ENCODE peak calls at places on chromosomes 2 and 18, in seven cellular contexts. E is hepatocyte, B is cardiac fibroblast, A is AG09309, G is fibroblast of villous mesenchyme, M is tibial artery, L is brain microvascular endothelial cell. W is an unnamed sample.

GRCh38 chr2:58428286-58428552 is 187.1 kb upstream of the FANCL start:
- DNase-seq in E (no peak), B (no peak), A (no peak), G (no peak), M (no peak), L (no peak), W (no peak)

GRCh38 chr18:63107171-63107850 is 212.3 kb downstream of the BCL2 start:
- DNase-seq in E (no peak), B (no peak), A (no peak), G (no peak), M (no peak), L (no peak), W (no peak)

GRCh38 chr18:36283448-36283847 is 14.1 kb upstream of the FHOD3 start:
- DNase-seq in E (no peak), B (no peak), A (no peak), G (no peak), M (no peak), L (no peak), W (no peak)

GRCh38 chr2:236309669-236310029 is 45.4 kb upstream of the ASB18 start:
- DNase-seq in E (peak; percentile 52), B (peak; percentile 2), A (no peak), G (no peak), M (no peak), L (no peak), W (no peak)

GRCh38 chr2:106963156-106963555 is 77.2 kb upstream of the ST6GAL2 start:
- DNase-seq in E (no peak), B (no peak), A (no peak), G (peak; percentile 37), M (no peak), L (no peak), W (no peak)

GRCh38 chr2:223860809-223861738 is 23.7 kb upstream of the AP1S3 start:
- DNase-seq in E (peak; percentile 83), B (peak; percentile 81), A (peak; percentile 38), G (peak; percentile 88), M (no peak), L (peak; percentile 74), W (no peak)

GRCh38 chr2:54834721-54835120 is 111.3 kb downstream of the EML6 start:
- DNase-seq in E (no peak), B (no peak), A (no peak), G (no peak), M (no peak), L (no peak), W (no peak)

GRCh38 chr2:106852103-106852502 is 33.9 kb downstream of the ST6GAL2 start:
- DNase-seq in E (no peak), B (no peak), A (no peak), G (no peak), M (no peak), L (no peak), W (no peak)

GRCh38 chr18:32911660-32912284 is 138.9 kb upstream of the KLHL14 start:
- DNase-seq in E (no peak), B (peak; percentile 56), A (peak; percentile 32), G (peak; percentile 13), M (no peak), L (no peak), W (no peak)

DNA sequence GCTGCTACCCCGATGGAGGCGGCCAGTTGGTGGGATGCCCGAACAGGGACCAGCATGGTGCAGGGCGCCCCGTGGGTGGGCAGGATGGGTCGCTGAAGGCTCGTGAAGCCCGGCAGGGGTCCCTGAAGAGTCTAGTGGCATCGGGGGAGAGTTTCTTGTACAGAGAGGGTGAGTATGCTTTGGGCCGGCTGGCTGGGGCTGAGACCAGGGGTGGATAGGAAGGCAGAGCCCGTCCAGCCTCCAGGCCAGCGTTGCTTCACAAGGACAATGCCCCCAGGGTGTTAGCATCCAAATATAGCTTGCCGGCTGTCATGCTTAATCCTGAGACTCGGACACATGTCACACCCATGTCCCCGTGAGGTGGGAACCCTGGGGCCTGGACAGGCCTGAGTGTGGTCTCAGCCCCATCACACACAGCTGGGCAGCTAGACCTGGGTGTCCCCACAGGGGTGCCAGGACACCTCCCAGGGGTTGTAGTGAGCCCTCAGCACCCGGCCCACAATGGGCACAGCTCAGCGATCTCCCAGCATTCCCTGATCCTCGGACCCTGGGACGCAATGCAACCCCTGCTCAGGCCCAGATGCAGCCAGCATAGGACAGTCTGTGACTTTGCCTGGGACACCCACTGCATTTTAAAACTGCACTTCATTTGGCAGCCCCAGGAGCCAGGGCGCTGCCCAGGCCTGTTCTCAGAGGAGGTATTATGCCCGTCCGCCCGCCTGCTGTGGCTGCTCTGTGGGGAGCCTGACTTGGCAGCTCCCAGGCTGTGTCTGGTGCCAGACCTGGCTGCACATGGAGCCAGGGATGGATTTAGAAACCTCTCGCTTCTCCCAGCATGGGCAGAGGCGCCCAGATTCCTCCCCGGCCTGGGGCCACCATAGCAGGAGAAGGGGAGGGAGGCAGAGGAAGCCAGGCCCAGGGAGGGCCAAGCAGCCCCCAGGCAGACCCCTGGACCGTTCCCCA is 36.4 kb downstream of the RAMP1 start:
- DNase-seq in E (peak; percentile 19), B (no peak), A (no peak), G (no peak), M (peak; percentile 77), L (no peak), W (peak; percentile 66)
- TF ChIP-seq CTCF in E (no peak), B (no peak), A (no peak), G (no peak), M (no peak), L (no peak), W (no peak)

GRCh38 chr2:233422050-233422639 is 67.9 kb downstream of the DGKD start:
- DNase-seq in E (peak; percentile 88), B (no peak), A (no peak), G (no peak), M (no peak), L (no peak), W (no peak)

GRCh38 chr2:233424028-233424951 is 70.0 kb downstream of the DGKD start:
- DNase-seq in E (no peak), B (no peak), A (no peak), G (no peak), M (peak; percentile 76), L (no peak), W (no peak)

GRCh38 chr2:233423436-233423860 is 69.2 kb downstream of the DGKD start:
- DNase-seq in E (no peak), B (no peak), A (no peak), G (no peak), M (no peak), L (no peak), W (no peak)

GRCh38 chr2:233421091-233421816 is 67.0 kb downstream of the DGKD start:
- DNase-seq in E (no peak), B (no peak), A (no peak), G (no peak), M (no peak), L (no peak), W (no peak)

DNA sequence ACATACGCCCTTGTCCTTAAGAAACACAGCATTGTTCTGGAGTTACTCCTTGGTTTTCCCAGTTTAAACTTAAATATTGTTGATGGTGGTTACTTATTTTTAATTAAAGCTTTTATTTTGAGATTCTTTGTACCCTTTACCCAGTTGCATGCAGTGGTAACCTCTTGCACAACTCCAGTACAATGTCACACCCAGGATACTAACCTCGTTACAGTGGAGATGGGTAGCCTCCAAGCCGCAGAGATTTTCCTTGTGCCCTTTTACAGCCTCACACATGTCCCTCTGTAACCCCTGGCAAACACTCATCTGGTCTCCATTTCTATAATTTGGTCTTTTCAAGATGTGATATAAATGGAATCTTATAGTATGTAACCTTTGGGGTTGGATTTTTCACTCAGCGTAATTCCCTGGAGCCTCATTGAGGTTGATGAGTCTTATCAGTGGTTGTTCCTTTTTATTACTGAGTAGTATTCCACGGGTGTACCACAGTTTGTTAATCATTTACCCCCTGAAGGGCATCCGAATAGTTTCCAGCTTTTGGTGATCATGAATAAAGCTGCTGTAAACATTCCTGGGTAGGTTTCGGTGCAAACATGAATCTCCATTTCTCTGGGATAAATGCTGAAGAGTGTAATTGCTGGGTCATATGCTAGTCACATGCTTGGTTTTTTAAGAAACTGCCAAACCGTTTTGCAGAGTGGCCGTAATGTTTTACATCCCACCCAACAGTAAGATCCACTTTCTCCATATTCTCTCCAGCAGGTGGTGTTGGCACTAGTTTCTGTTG is 68.5 kb downstream of the DGKD start:
- DNase-seq in E (peak; percentile 33), B (no peak), A (no peak), G (no peak), M (no peak), L (no peak), W (no peak)
- H3K4me3 ChIP-seq in E (no peak overlapping the region), B (no peak overlapping the region), A (no peak overlapping the region), G (no peak overlapping the region), M (no peak overlapping the region), L (no peak overlapping the region), W (no peak overlapping the region)

GRCh38 chr2:28375236-28375635 is 17.4 kb upstream of the FOSL2 start:
- DNase-seq in E (no peak), B (no peak), A (no peak), G (no peak), M (no peak), L (no peak), W (no peak)
- TF ChIP-seq CTCF in E (no peak), B (no peak), A (no peak), G (no peak), M (no peak), L (no peak), W (no peak)

DNA sequence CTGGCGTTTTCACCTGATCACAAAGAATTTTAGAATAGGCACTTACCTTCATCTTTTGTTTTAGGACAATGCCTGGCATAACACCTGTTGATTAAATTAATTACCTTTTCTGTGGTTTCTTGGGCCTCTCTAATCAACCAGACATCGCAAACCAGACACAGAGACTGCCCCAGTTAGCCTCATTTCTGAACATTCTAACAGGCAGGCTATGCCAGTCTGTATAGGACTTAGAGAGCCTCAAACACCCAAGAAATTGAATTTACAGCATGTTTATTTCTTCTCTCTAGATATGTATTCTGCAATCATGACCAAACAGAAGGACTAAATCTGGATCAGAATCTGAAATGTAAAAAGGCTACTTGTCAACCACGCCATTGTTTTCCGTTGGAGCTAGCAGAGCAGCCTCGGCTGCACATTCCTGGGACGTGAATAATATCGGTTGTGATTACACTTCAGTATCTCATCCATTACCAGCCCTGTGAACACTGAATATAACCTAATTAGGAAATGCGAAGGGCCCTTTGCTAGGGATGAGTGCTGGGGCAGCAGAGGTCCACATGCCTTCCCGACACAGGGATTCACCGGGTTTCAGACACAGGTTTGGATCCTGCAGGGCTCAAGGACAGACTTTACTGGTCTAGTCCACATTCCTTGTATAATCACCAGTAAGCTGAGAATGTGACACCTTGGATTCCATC is 17.5 kb upstream of the CDC42EP3 start:
- DNase-seq in E (peak; percentile 47), B (peak; percentile 92), A (no peak), G (peak; percentile 82), M (no peak), L (peak; percentile 85), W (no peak)
- H3K4me3 ChIP-seq in E (no peak overlapping the region), B (no peak overlapping the region), A (no peak overlapping the region), G (no peak overlapping the region), M (no peak overlapping the region), L (no peak overlapping the region), W (no peak overlapping the region)